ENCODE peak calls at places on chromosomes 2 and 18, in seven cellular contexts. Z, V, M, J, X, K and G are unnamed samples. For H3K9me3 and H3K36me3, the result is how much of the 10 kb centered on the place peaks cover.

GRCh38 chr2:118800736-118801135 is 46.7 kb downstream of the EN1 start:
- DNase-seq in Z (no peak), V (no peak), M (no peak), J (no peak), X (no peak), K (no peak), G (no peak)

GRCh38 chr2:187615364-187615763 is 61.1 kb upstream of the TFPI start:
- DNase-seq in Z (no peak), V (no peak), M (no peak), J (no peak), X (no peak), K (no peak), G (no peak)

GRCh38 chr2:146807568-146808168 is 1037.2 kb upstream of the ACVR2A start:
- DNase-seq in Z (no peak), V (no peak), M (no peak), J (no peak), X (no peak), K (no peak), G (no peak)

GRCh38 chr2:96764253-96764637 is 3.5 kb downstream of the CNNM4 start:
- DNase-seq in Z (peak), V (peak), M (no peak), J (peak), X (no peak), K (no peak), G (no peak)

GRCh38 chr2:207974214-207974600 is 51.1 kb downstream of the PLEKHM3 start:
- DNase-seq in Z (no peak), V (no peak), M (no peak), J (no peak), X (no peak), K (no peak), G (no peak)

GRCh38 chr2:240461471-240462072 is 26.1 kb downstream of the GPC1 start:
- DNase-seq in Z (no peak), V (no peak), M (no peak), J (no peak), X (no peak), K (peak), G (no peak)

GRCh38 chr2:9809448-9810088 is 33.7 kb upstream of the TAF1B start:
- DNase-seq in Z (peak), V (no peak), M (no peak), J (no peak), X (no peak), K (no peak), G (no peak)

GRCh38 chr2:176454893-176455810 is 185.9 kb downstream of the MTX2 start:
- DNase-seq in Z (peak), V (peak), M (peak), J (peak), X (peak), K (peak), G (peak)

GRCh38 chr2:159381574-159381973 is 95.1 kb upstream of the WDSUB1 start:
- DNase-seq in Z (no peak), V (no peak), M (no peak), J (no peak), X (no peak), K (no peak), G (no peak)

DNA sequence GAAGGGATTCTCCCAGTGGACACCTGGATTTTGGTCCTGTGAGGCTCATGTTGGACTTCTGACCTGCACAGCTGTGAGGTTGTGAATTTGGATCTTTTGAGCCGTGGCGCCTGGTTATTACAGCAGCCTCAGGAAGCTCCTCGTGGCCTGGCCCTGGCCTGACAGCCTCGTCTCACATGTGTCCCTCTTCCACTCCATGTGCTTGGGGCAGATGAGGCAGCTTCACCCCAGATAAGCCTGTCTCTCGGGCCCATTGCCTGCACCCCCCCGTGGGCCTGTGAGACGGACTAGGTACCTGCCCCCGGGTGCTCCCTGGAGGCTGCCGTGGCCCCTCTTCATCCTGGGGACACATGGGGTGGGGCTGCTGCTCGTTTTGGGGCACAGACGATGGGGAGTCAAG is 51.2 kb downstream of the CTDP1 start:
- DNase-seq in Z (no peak), V (no peak), M (no peak), J (no peak), X (no peak), K (no peak), G (no peak)
- H3K9me3 ChIP-seq in Z (under half), V (under half), M (under half), J (under half), X (under half), K (under half), G (under half)

GRCh38 chr2:46375566-46376125 is 78.4 kb downstream of the EPAS1 start:
- DNase-seq in Z (no peak), V (no peak), M (no peak), J (no peak), X (no peak), K (no peak), G (no peak)

GRCh38 chr2:46371858-46372257 is 74.7 kb downstream of the EPAS1 start:
- DNase-seq in Z (no peak), V (no peak), M (no peak), J (no peak), X (no peak), K (no peak), G (no peak)

GRCh38 chr2:46369783-46370182 is 72.6 kb downstream of the EPAS1 start:
- DNase-seq in Z (no peak), V (no peak), M (no peak), J (no peak), X (no peak), K (no peak), G (no peak)

GRCh38 chr2:46372475-46372874 is 75.3 kb downstream of the EPAS1 start:
- DNase-seq in Z (no peak), V (no peak), M (no peak), J (no peak), X (no peak), K (no peak), G (no peak)

GRCh38 chr2:46373238-46373637 is 76.0 kb downstream of the EPAS1 start:
- DNase-seq in Z (no peak), V (no peak), M (no peak), J (no peak), X (no peak), K (no peak), G (no peak)
- H3K36me3 ChIP-seq in Z (half or more), V (under half), M (half or more), J (under half), X (under half), K (under half), G (under half)

GRCh38 chr18:4691836-4692235 is 236.7 kb upstream of the DLGAP1 start:
- DNase-seq in Z (no peak), V (no peak), M (no peak), J (no peak), X (no peak), K (no peak), G (no peak)
- H3K9me3 ChIP-seq in Z (under half), V (under half), M (under half), J (under half), X (under half), K (under half), G (under half)

GRCh38 chr2:46955764-46956163 is 40.2 kb upstream of the MCFD2 start:
- DNase-seq in Z (no peak), V (no peak), M (no peak), J (no peak), X (no peak), K (no peak), G (no peak)
- H3K36me3 ChIP-seq in Z (half or more), V (under half), M (half or more), J (under half), X (under half), K (under half), G (under half)

GRCh38 chr2:115413796-115414195 is 971.4 kb downstream of the DPP10 start:
- DNase-seq in Z (no peak), V (no peak), M (no peak), J (no peak), X (no peak), K (no peak), G (no peak)

GRCh38 chr2:115414461-115414860 is 972.0 kb downstream of the DPP10 start:
- DNase-seq in Z (no peak), V (no peak), M (no peak), J (no peak), X (no peak), K (no peak), G (no peak)

DNA sequence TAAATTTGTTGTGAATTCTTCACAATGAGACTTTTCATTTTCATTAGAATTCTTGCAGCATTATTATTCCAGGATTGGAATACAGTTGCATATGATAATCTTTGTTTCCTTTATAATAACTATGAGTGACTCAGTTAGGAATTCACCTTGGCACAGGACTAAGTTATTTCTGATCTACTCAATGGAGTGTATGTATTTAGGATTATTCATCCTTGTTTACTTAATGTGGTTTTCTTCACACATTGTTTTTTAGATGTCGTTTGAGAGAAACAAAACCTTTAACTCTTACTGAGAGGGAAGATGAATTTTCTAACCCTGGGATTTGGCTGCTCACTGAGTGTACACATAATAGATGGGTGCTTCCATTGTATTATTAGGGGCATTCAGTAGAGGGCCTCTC is 970.1 kb downstream of the DPP10 start:
- DNase-seq in Z (no peak), V (no peak), M (no peak), J (peak), X (no peak), K (no peak), G (no peak)
- H3K9me3 ChIP-seq in Z (under half), V (under half), M (under half), J (under half), X (under half), K (under half), G (under half)

DNA sequence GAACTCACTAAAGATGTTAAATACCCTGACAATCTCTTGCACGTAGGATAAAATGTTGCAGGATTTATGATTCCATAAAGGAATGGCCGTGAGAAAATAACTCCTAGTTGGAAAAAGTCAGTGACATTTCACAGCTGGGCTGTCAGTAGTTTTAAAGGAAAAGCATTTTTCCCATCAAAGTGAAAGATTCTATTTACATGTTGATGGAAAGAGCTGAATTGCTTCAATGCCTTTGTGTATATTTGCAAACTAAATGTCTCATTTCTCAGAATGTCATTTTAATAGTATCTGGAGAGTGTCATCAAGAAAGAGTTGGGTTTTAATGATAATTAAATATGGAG is 36.6 kb downstream of the MBP start:
- DNase-seq in Z (no peak), V (no peak), M (no peak), J (no peak), X (no peak), K (no peak), G (no peak)
- H3K36me3 ChIP-seq in Z (under half), V (under half), M (under half), J (under half), X (under half), K (under half), G (under half)

DNA sequence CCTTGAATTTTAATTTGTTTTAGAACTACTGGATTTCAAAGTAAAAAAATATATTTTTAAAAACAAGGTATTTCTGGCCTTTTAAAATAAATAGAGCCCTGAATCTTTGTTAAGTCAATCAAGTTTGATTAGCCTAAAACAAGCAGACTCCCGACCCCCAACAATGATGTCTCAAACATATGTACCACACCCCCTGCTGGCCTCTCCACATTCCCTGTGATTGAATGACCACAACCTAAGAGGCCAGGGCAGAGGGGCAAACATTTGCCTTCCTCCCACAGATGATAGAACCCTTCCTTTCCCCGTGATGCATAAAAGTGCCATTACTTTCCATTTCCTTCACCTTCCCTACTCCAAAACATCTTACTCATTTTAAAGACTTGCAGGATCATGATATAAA is 130.9 kb downstream of the STK39 start:
- DNase-seq in Z (no peak), V (no peak), M (no peak), J (no peak), X (no peak), K (no peak), G (no peak)
- H3K9me3 ChIP-seq in Z (under half), V (under half), M (under half), J (under half), X (under half), K (under half), G (under half)

GRCh38 chr2:230761704-230762103 is 49.1 kb downstream of the CAB39 start:
- DNase-seq in Z (no peak), V (no peak), M (no peak), J (no peak), X (no peak), K (no peak), G (no peak)
- H3K36me3 ChIP-seq in Z (under half), V (under half), M (half or more), J (under half), X (under half), K (under half), G (under half)

GRCh38 chr2:95278637-95279225 is 4.5 kb downstream of the PROM2 start:
- DNase-seq in Z (no peak), V (no peak), M (no peak), J (no peak), X (no peak), K (peak), G (no peak)
- H3K9me3 ChIP-seq in Z (under half), V (under half), M (under half), J (under half), X (under half), K (under half), G (under half)